ENCODE peak calls at places on chromosomes 16 and 17, in six cellular contexts. O, J, H, D, M and W are unnamed samples.

GRCh38 chr17:41695954-41696720 is 7.5 kb downstream of the EIF1 start:
- DNase-seq in O (peak), J (no peak), H (no peak), D (peak), M (peak), W (peak)

GRCh38 chr17:31275126-31275525 is 21.9 kb downstream of the OMG start:
- DNase-seq in O (no peak), J (no peak), H (no peak), D (peak), M (no peak), W (no peak)

GRCh38 chr17:4788159-4788806 is 481 bp upstream of the GLTPD2 start:
- DNase-seq in O (no peak), J (no peak), H (no peak), D (no peak), M (no peak), W (no peak)

GRCh38 chr17:58271532-58271931 is 9.2 kb downstream of the MPO start:
- DNase-seq in O (no peak), J (no peak), H (no peak), D (no peak), M (no peak), W (no peak)

GRCh38 chr16:72979974-72980373 is 68.0 kb downstream of the ZFHX3 start:
- DNase-seq in O (no peak), J (no peak), H (no peak), D (no peak), M (no peak), W (no peak)

GRCh38 chr16:35173295-35173694 is 1713.9 kb downstream of the TP53TG3F start:
- DNase-seq in O (no peak), J (no peak), H (no peak), D (no peak), M (no peak), W (no peak)

GRCh38 chr16:3755249-3755648 is 37.9 kb upstream of the TRAP1 start:
- DNase-seq in O (no peak), J (no peak), H (no peak), D (no peak), M (no peak), W (no peak)

GRCh38 chr16:30741461-30741914 is 6.7 kb upstream of the PHKG2 start:
- DNase-seq in O (no peak), J (no peak), H (peak), D (peak), M (peak), W (no peak)

GRCh38 chr17:8057691-8058114 is 18.8 kb downstream of the ALOX15B start:
- DNase-seq in O (peak), J (no peak), H (no peak), D (peak), M (peak), W (no peak)

GRCh38 chr17:8062435-8062806 is 23.6 kb downstream of the ALOX15B start:
- DNase-seq in O (no peak), J (no peak), H (no peak), D (peak), M (no peak), W (no peak)

GRCh38 chr17:8059131-8059530 is 20.3 kb downstream of the ALOX15B start:
- DNase-seq in O (no peak), J (no peak), H (no peak), D (no peak), M (no peak), W (no peak)

GRCh38 chr17:8062807-8063483 is 24.1 kb downstream of the ALOX15B start:
- DNase-seq in O (no peak), J (no peak), H (no peak), D (no peak), M (no peak), W (no peak)

GRCh38 chr17:8060274-8060673 is 21.4 kb downstream of the ALOX15B start:
- DNase-seq in O (peak), J (no peak), H (no peak), D (peak), M (peak), W (peak)
- TF ChIP-seq CTCF in O (peak), J (peak), H (peak), D (peak), M (no peak), W (peak)

GRCh38 chr16:67842509-67843342 is 606 bp downstream of the THAP11 start:
- DNase-seq in O (no peak), J (no peak), H (no peak), D (peak), M (peak), W (peak)
- TF ChIP-seq CTCF in O (peak), J (no peak), H (peak), D (peak), M (no peak), W (no peak)

GRCh38 chr16:48542020-48542473 is 67.9 kb downstream of the N4BP1 start:
- DNase-seq in O (no peak), J (no peak), H (no peak), D (peak), M (no peak), W (no peak)
- TF ChIP-seq CTCF in O (peak), J (no peak), H (peak), D (peak), M (no peak), W (no peak)

DNA sequence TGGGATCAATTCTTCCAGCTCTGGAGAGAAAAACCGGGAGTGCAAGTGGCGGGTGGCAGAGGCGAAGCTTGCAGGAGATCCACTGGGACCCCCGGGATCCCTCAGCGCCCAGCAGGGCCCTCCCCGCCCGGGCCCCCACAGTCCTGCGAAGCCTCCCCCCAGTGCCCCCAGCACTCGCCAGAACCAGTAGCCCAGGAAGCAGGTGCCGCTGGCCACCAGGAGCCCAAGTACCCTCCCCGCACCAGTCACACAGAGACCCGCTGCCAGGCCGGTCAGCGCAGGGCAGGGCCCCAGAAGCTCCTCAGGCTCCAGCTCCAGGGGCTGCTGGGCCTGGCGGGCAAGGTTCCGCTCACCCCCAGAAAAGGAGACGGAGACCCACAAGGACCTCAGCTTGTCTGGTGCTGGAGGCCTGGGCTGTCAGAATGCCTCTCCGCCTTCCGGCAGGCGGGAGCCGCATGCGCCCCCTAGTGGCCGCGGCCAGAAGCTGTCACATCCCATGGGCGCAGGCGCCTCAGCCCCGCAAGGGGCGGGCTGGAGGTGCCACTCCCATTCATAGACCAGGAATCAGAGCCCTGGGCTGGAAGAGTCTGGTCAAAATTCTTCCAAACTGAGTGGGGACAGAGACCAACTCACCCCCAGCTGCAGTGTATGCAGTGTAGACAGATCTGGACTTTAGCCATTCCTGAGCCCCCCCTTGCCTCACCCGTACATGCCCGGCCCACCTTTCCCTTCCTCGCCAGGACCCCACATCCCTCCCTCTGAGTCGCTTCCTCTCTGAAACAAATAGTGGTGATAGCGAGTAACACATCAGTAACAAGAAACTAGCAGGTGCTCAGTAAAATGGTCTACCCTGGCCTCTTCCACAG is 1002.3 kb downstream of the KCNJ18 start:
- DNase-seq in O (no peak), J (no peak), H (no peak), D (no peak), M (no peak), W (no peak)
- TF ChIP-seq CTCF in O (peak), J (no peak), H (no peak), D (peak), M (no peak), W (peak)

GRCh38 chr17:80283116-80283852 is 22.6 kb downstream of the RNF213 start:
- DNase-seq in O (no peak), J (no peak), H (no peak), D (no peak), M (no peak), W (no peak)

GRCh38 chr17:80281516-80281915 is 20.9 kb downstream of the RNF213 start:
- DNase-seq in O (no peak), J (no peak), H (no peak), D (no peak), M (no peak), W (no peak)

GRCh38 chr17:80284631-80285030 is 24.0 kb downstream of the RNF213 start:
- DNase-seq in O (no peak), J (no peak), H (no peak), D (no peak), M (no peak), W (no peak)

GRCh38 chr17:80277751-80278671 is 17.4 kb downstream of the RNF213 start:
- DNase-seq in O (no peak), J (no peak), H (no peak), D (no peak), M (no peak), W (no peak)

DNA sequence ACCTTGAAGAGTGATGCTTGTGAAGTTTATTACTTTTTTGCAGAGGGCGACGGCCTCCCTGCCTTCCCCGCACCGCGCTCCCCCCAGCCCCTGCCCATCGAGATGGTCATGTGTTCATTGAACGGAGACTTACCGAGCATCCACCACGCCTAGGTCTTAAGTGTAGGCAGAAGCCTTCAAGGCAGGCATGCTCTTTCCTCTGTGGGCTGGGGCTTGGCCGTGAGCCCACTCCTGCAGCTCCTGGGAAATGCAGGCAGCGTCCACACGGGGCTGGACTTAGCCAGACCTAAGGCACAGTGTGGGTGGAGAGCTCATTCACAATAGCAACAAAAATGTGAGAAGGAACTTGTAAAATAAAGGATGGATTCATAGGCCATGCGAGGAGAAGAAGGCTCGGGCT is 19.2 kb downstream of the RNF213 start:
- DNase-seq in O (no peak), J (no peak), H (no peak), D (peak), M (no peak), W (no peak)
- TF ChIP-seq CTCF in O (no peak), J (no peak), H (no peak), D (peak), M (no peak), W (no peak)

GRCh38 chr17:73620414-73620813 is 23.8 kb downstream of the SDK2 start:
- DNase-seq in O (no peak), J (no peak), H (no peak), D (no peak), M (no peak), W (no peak)
- TF ChIP-seq CTCF in O (no peak), J (no peak), H (no peak), D (no peak), M (no peak), W (no peak)